ENCODE peak calls at places on chromosome 2, in eight cellular contexts. L, B, S, V, A, C, P and W are unnamed samples.

GRCh38 chr2:118834901-118835738 is 12.3 kb downstream of the EN1 start:
- DNase-seq in L (no peak), B (no peak), S (no peak), V (no peak), A (peak; percentile 73), C (no peak), P (no peak), W (no peak)

GRCh38 chr2:216949685-216950397 is 90.0 kb upstream of the TNP1 start:
- DNase-seq in L (no peak), B (no peak), S (no peak), V (no peak), A (no peak), C (no peak), P (peak; percentile 2), W (no peak)

GRCh38 chr2:96207073-96207777 is 1.4 kb downstream of the STARD7 start:
- DNase-seq in L (no peak), B (no peak), S (peak; percentile 29), V (no peak), A (no peak), C (no peak), P (no peak), W (peak; percentile 20)

GRCh38 chr2:36453652-36454051 is 98.1 kb downstream of the CRIM1 start:
- DNase-seq in L (no peak), B (no peak), S (no peak), V (no peak), A (no peak), C (peak; percentile 39), P (peak; percentile 40), W (no peak)

GRCh38 chr2:227033471-227034148 is 130.4 kb downstream of the COL4A4 start:
- DNase-seq in L (peak; percentile 55), B (no peak), S (peak; percentile 43), V (peak; percentile 13), A (peak; percentile 86), C (peak; percentile 32), P (peak; percentile 20), W (peak; percentile 81)

GRCh38 chr2:167862296-167862695 is 385.1 kb downstream of the STK39 start:
- DNase-seq in L (no peak), B (no peak), S (no peak), V (no peak), A (peak; percentile 41), C (no peak), P (no peak), W (no peak)

GRCh38 chr2:86764661-86765307 is 25.9 kb downstream of the CD8A start:
- DNase-seq in L (peak; percentile 68), B (no peak), S (peak; percentile 61), V (peak; percentile 28), A (peak; percentile 75), C (peak; percentile 49), P (peak; percentile 48), W (peak; percentile 62)

GRCh38 chr2:2902551-2903216 is 474.9 kb downstream of the EIPR1 start:
- DNase-seq in L (no peak), B (no peak), S (no peak), V (no peak), A (no peak), C (no peak), P (no peak), W (no peak)

GRCh38 chr2:237588044-237588696 is 2.4 kb downstream of the RAB17 start:
- DNase-seq in L (no peak), B (peak; percentile 5), S (no peak), V (no peak), A (no peak), C (no peak), P (no peak), W (no peak)

GRCh38 chr2:79530443-79530842 is 17.6 kb downstream of the CTNNA2 start:
- DNase-seq in L (peak; percentile 22), B (no peak), S (no peak), V (no peak), A (peak; percentile 71), C (no peak), P (peak; percentile 3), W (no peak)

GRCh38 chr2:3179626-3180025 is 198.0 kb downstream of the EIPR1 start:
- DNase-seq in L (no peak), B (no peak), S (no peak), V (no peak), A (no peak), C (no peak), P (no peak), W (no peak)

GRCh38 chr2:176103634-176104337 is 3.3 kb upstream of the HOXD11 start:
- DNase-seq in L (no peak), B (no peak), S (no peak), V (no peak), A (peak; percentile 45), C (no peak), P (no peak), W (no peak)

GRCh38 chr2:201856561-201856960 is 50.2 kb downstream of the CDK15 start:
- DNase-seq in L (no peak), B (no peak), S (no peak), V (no peak), A (no peak), C (no peak), P (no peak), W (no peak)

GRCh38 chr2:73103018-73103542 is 9.7 kb downstream of the RAB11FIP5 start:
- DNase-seq in L (no peak), B (no peak), S (no peak), V (no peak), A (no peak), C (no peak), P (no peak), W (peak; percentile 16)

GRCh38 chr2:236916181-236916580 is 169.5 kb upstream of the COPS8 start:
- DNase-seq in L (no peak), B (no peak), S (no peak), V (no peak), A (no peak), C (no peak), P (no peak), W (no peak)

GRCh38 chr2:140085674-140086073 is 1305.5 kb upstream of the NXPH2 start:
- DNase-seq in L (no peak), B (no peak), S (peak; percentile 2), V (no peak), A (no peak), C (no peak), P (peak; percentile 4), W (peak; percentile 26)

GRCh38 chr2:238239872-238240760 is at the start of gene HES6:
- DNase-seq in L (peak; percentile 88), B (peak; percentile 85), S (peak; percentile 90), V (no peak), A (peak; percentile 95), C (peak; percentile 82), P (peak; percentile 88), W (peak; percentile 70)

GRCh38 chr2:156483741-156484173 is 47.6 kb downstream of the GPD2 start:
- DNase-seq in L (no peak), B (no peak), S (peak; percentile 19), V (no peak), A (no peak), C (no peak), P (no peak), W (peak; percentile 16)

GRCh38 chr2:24970483-24971299 is 1.1 kb downstream of the DNAJC27 start:
- DNase-seq in L (peak; percentile 35), B (no peak), S (peak; percentile 27), V (no peak), A (peak; percentile 41), C (peak; percentile 30), P (no peak), W (peak; percentile 60)

GRCh38 chr2:178775975-178776374 is 31.2 kb downstream of the TTN start:
- DNase-seq in L (no peak), B (no peak), S (no peak), V (no peak), A (no peak), C (no peak), P (no peak), W (no peak)
- H3K4me3 ChIP-seq in L (no peak overlapping the region), B (no peak overlapping the region), S (no peak overlapping the region), V (no peak overlapping the region), A (no peak overlapping the region), C (no peak overlapping the region), P (no peak overlapping the region), W (no peak overlapping the region)

GRCh38 chr2:19850056-19850455 is 51.7 kb downstream of the TTC32 start:
- DNase-seq in L (no peak), B (no peak), S (peak; percentile 27), V (no peak), A (no peak), C (no peak), P (no peak), W (no peak)

GRCh38 chr2:19850526-19851050 is 51.2 kb downstream of the TTC32 start:
- DNase-seq in L (no peak), B (no peak), S (no peak), V (no peak), A (no peak), C (no peak), P (no peak), W (no peak)

GRCh38 chr2:19848029-19848750 is 53.6 kb downstream of the TTC32 start:
- DNase-seq in L (no peak), B (no peak), S (no peak), V (no peak), A (no peak), C (no peak), P (no peak), W (no peak)

GRCh38 chr2:19848952-19849351 is 52.8 kb downstream of the TTC32 start:
- DNase-seq in L (no peak), B (no peak), S (no peak), V (no peak), A (no peak), C (no peak), P (no peak), W (no peak)

DNA sequence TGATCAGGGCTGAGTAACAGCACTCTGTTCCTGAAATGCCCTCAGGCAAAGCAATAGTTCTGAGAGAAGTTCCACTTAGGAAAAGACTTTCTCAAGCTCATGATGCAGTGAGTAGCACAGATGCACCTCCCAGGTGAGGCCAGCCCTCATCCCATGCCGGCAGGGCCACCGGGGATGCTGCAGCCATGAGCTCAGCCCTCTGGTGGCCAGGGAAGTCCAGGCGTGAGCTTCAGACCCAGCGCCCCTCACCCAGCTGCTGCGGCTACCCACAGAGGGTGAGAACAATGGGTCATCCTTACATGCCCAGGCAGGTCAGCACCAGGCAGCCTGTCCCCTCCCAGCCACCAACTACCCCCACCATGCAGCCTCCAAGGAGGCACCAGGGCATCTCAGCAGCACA is 50.7 kb downstream of the TTC32 start:
- DNase-seq in L (peak; percentile 33), B (no peak), S (peak; percentile 30), V (no peak), A (peak; percentile 59), C (no peak), P (no peak), W (no peak)
- TF ChIP-seq CTCF in L (peak; percentile 13), B (no peak), S (peak; percentile 16), V (no peak), A (peak; percentile 40), C (no peak), P (peak; percentile 42), W (no peak)

GRCh38 chr2:126879348-126880261 is 19.1 kb upstream of the TEX51 start:
- DNase-seq in L (no peak), B (no peak), S (no peak), V (no peak), A (no peak), C (no peak), P (no peak), W (no peak)
- H3K4me3 ChIP-seq in L (no peak overlapping the region), B (no peak overlapping the region), S (no peak overlapping the region), V (no peak overlapping the region), A (no peak overlapping the region), C (no peak overlapping the region), P (no peak overlapping the region), W (no peak overlapping the region)

DNA sequence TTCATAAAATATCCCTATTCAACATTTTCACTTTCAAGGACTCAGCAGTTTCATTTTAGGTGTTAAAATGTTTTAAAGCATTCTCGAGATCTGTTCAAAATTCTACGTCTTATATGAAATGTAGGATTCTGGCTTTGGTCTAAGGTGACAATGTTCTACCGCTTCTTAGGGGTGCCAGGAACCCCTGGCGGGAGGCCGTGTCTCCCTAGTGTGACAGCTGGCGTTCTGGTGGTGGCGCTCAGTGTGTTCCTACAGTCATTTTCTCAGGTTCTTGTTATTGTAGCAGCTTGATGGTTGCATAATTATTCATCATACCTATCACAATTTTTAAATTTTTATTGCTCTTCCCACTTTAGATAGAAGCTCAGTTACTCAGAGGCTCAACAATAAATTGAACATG is 204.7 kb downstream of the AGAP1 start:
- DNase-seq in L (no peak), B (no peak), S (no peak), V (no peak), A (no peak), C (no peak), P (no peak), W (no peak)
- TF ChIP-seq CTCF in L (no peak), B (no peak), S (no peak), V (no peak), A (no peak), C (no peak), P (no peak), W (no peak)